ENCODE peak calls at places on chromosomes 3 and 15, in seven cellular contexts. F, J, C, H, D, R and A are unnamed samples.

GRCh38 chr3:13507791-13508339 is 27.8 kb downstream of the HDAC11 start:
- DNase-seq in F (peak; percentile 29), R (no peak), J (no peak), D (no peak), H (no peak), C (no peak), A (no peak)

GRCh38 chr15:100201376-100202280 is 140.1 kb downstream of the ADAMTS17 start:
- DNase-seq in R (no peak), F (no peak), J (peak; percentile 6), C (no peak), D (no peak), H (no peak), A (peak; percentile 68)

GRCh38 chr15:99131441-99132023 is 26.7 kb downstream of the SYNM start:
- DNase-seq in C (no peak), R (no peak), F (no peak), J (no peak), H (peak; percentile 20), D (no peak), A (peak; percentile 63)

GRCh38 chr3:38634133-38634532 is 15.4 kb downstream of the SCN5A start:
- DNase-seq in H (peak; percentile 53), R (no peak), D (no peak), J (no peak), F (no peak), C (no peak), A (no peak)

GRCh38 chr3:186963636-186964035 is 33.3 kb downstream of the ST6GAL1 start:
- DNase-seq in F (no peak), R (no peak), C (no peak), H (no peak), D (no peak), J (no peak), A (no peak)

GRCh38 chr3:66789584-66790237 is 208.4 kb upstream of the KBTBD8 start:
- DNase-seq in D (no peak), R (no peak), J (no peak), H (no peak), F (no peak), C (no peak), A (no peak)

GRCh38 chr3:133973249-133973980 is 56.3 kb downstream of the SLCO2A1 start:
- DNase-seq in J (no peak), F (no peak), H (no peak), R (no peak), C (no peak), D (no peak), A (no peak)

GRCh38 chr3:30098656-30099454 is 507.5 kb upstream of the TGFBR2 start:
- DNase-seq in R (no peak), H (no peak), J (no peak), C (no peak), D (no peak), F (no peak), A (no peak)

GRCh38 chr15:92617197-92618037 is 38.2 kb downstream of the FAM174B start:
- DNase-seq in C (no peak), R (peak; percentile 67), D (no peak), J (no peak), H (peak; percentile 56), F (no peak), A (no peak)

GRCh38 chr3:93981649-93982048 is 1.7 kb downstream of the ARL13B start:
- DNase-seq in H (no peak), F (no peak), R (no peak), D (no peak), J (no peak), C (no peak), A (no peak)

GRCh38 chr15:70892002-70892911 is at the start of the genes LRRC49 and THAP10:
- DNase-seq in J (no peak), R (peak; percentile 93), D (no peak), C (peak; percentile 7), F (peak; percentile 96), H (peak; percentile 88), A (peak; percentile 84)

GRCh38 chr3:190618349-190619030 is 104.6 kb downstream of the IL1RAP start:
- DNase-seq in J (no peak), F (no peak), H (no peak), C (no peak), R (no peak), D (no peak), A (no peak)

GRCh38 chr3:189529468-189529867 is 101.7 kb upstream of the TP63 start:
- DNase-seq in R (no peak), D (no peak), C (no peak), J (no peak), H (no peak), F (no peak), A (no peak)

GRCh38 chr3:47440131-47440530 is 35.6 kb downstream of the SCAP start:
- DNase-seq in F (peak; percentile 53), R (no peak), D (no peak), H (no peak), C (no peak), J (no peak), A (no peak)

GRCh38 chr3:33664195-33664594 is 53.9 kb downstream of the CLASP2 start:
- DNase-seq in D (no peak), R (no peak), F (no peak), H (no peak), C (no peak), J (no peak), A (no peak)

GRCh38 chr3:68025189-68025588 is 370.8 kb upstream of the SUCLG2 start:
- DNase-seq in D (no peak), F (no peak), R (no peak), C (no peak), H (no peak), J (no peak), A (no peak)

GRCh38 chr3:184335661-184336483 is 1.5 kb upstream of the FAM131A start:
- DNase-seq in C (peak; percentile 77), H (peak; percentile 92), J (peak; percentile 69), D (peak; percentile 78), F (peak; percentile 93), R (peak; percentile 15), A (peak; percentile 93)

GRCh38 chr15:83970290-83970890 is 265.2 kb upstream of the GOLGA6L4 start:
- DNase-seq in J (no peak), F (no peak), C (no peak), R (no peak), H (no peak), D (no peak), A (no peak)

GRCh38 chr15:45185903-45186770 is 1.6 kb downstream of the SHF start:
- DNase-seq in J (no peak), R (no peak), H (no peak), F (no peak), D (no peak), C (no peak), A (no peak)

GRCh38 chr15:70976856-70977255 is 84.2 kb downstream of the LRRC49 start:
- DNase-seq in R (no peak), J (no peak), H (no peak), C (no peak), D (no peak), F (no peak), A (no peak)

GRCh38 chr3:121152573-121152972 is 244.6 kb downstream of the STXBP5L start:
- DNase-seq in C (no peak), J (no peak), F (peak; percentile 36), H (no peak), R (no peak), D (no peak), A (no peak)

GRCh38 chr3:9884555-9885165 is 4.6 kb upstream of the CIDEC start:
- DNase-seq in D (no peak), J (no peak), F (no peak), R (no peak), H (no peak), C (no peak), A (no peak)

GRCh38 chr3:24451461-24452099 is 43.1 kb downstream of the THRB start:
- DNase-seq in F (no peak), C (no peak), H (no peak), J (no peak), D (no peak), R (no peak), A (no peak)

GRCh38 chr3:196609343-196609775 is 30.1 kb upstream of the NRROS start:
- DNase-seq in D (peak; percentile 85), F (peak; percentile 96), C (peak; percentile 95), R (peak; percentile 36), H (peak; percentile 86), J (peak; percentile 93), A (peak; percentile 87)

GRCh38 chr3:107986505-107986904 is 104.3 kb downstream of the CD47 start:
- DNase-seq in H (no peak), J (no peak), D (no peak), C (no peak), F (no peak), R (no peak), A (no peak)

GRCh38 chr3:128488636-128488994 is 4.4 kb downstream of the GATA2 start:
- DNase-seq in C (no peak), D (no peak), R (no peak), F (peak; percentile 60), J (no peak), H (no peak), A (no peak)

GRCh38 chr3:142318331-142318730 is 92.9 kb upstream of the GK5 start:
- DNase-seq in J (no peak), D (no peak), H (no peak), F (no peak), C (no peak), R (no peak), A (no peak)

GRCh38 chr3:189964623-189965022 is 156.1 kb downstream of the P3H2 start:
- DNase-seq in C (no peak), R (no peak), D (no peak), F (no peak), H (no peak), J (no peak), A (no peak)

GRCh38 chr3:80096909-80097308 is 329.1 kb upstream of the ROBO1 start:
- DNase-seq in F (no peak), H (no peak), J (no peak), R (no peak), D (no peak), C (no peak), A (no peak)

GRCh38 chr3:107430214-107431047 is 53.2 kb downstream of the CCDC54 start:
- DNase-seq in J (no peak), H (no peak), F (peak; percentile 18), R (no peak), D (no peak), C (no peak), A (no peak)

GRCh38 chr15:31304736-31305365 is 21.8 kb upstream of the KLF13 start:
- DNase-seq in F (peak; percentile 37), D (no peak), H (peak; percentile 7), C (no peak), J (no peak), R (peak; percentile 96), A (peak; percentile 55)

GRCh38 chr3:169528289-169528688 is 135.2 kb downstream of the MECOM start:
- DNase-seq in D (no peak), J (no peak), C (no peak), H (no peak), F (no peak), R (no peak), A (no peak)

GRCh38 chr15:31353931-31354330 is 27.3 kb downstream of the KLF13 start:
- DNase-seq in R (no peak), C (no peak), D (no peak), F (no peak), J (no peak), H (peak; percentile 74), A (no peak)

GRCh38 chr3:138440596-138440995 is 6.2 kb downstream of the ESYT3 start:
- DNase-seq in J (no peak), C (no peak), D (no peak), R (no peak), H (no peak), F (no peak), A (no peak)

GRCh38 chr3:55467099-55467498 is 20.0 kb downstream of the WNT5A start:
- DNase-seq in J (no peak), D (no peak), R (no peak), H (no peak), C (no peak), F (no peak), A (no peak)

GRCh38 chr15:82930466-82930865 is 22.1 kb downstream of the HOMER2 start:
- DNase-seq in F (no peak), D (no peak), H (no peak), J (no peak), R (no peak), C (no peak), A (no peak)

GRCh38 chr3:189158034-189158433 is 13.7 kb upstream of the TPRG1 start:
- DNase-seq in C (no peak), D (no peak), R (no peak), H (no peak), J (no peak), F (no peak), A (no peak)